ENCODE peak calls at places on chromosome 14, in five cellular contexts. One of them, this sample, is unnamed. For H3K36me3 and H3K9me3, the result is how much of the 10 kb centered on the place peaks cover.

GRCh38 chr14:54310852-54311230 is 86.0 kb upstream of the CDKN3 start:
- DNase-seq in tibial artery: no peak
- DNase-seq in K562: no peak
- DNase-seq in testis: no peak
- DNase-seq in Peyer's patch: no peak
- DNase-seq in this sample: no peak

GRCh38 chr14:29745863-29746262 is 181.8 kb downstream of the PRKD1 start:
- DNase-seq in K562: no peak
- DNase-seq in tibial artery: no peak
- DNase-seq in testis: no peak
- DNase-seq in Peyer's patch: no peak
- DNase-seq in this sample: no peak

GRCh38 chr14:61132336-61132735 is 148.8 kb downstream of the TMEM30B start:
- DNase-seq in testis: no peak
- DNase-seq in Peyer's patch: no peak
- DNase-seq in K562: no peak
- DNase-seq in tibial artery: no peak
- DNase-seq in this sample: no peak

GRCh38 chr14:76775159-76775694 is 14.0 kb downstream of the VASH1 start:
- DNase-seq in Peyer's patch: peak
- DNase-seq in K562: no peak
- DNase-seq in testis: no peak
- DNase-seq in tibial artery: peak
- DNase-seq in this sample: no peak

GRCh38 chr14:54709444-54709843 is 142.5 kb downstream of the SAMD4A start:
- DNase-seq in testis: no peak
- DNase-seq in Peyer's patch: no peak
- DNase-seq in tibial artery: no peak
- DNase-seq in K562: no peak
- DNase-seq in this sample: no peak

GRCh38 chr14:24132061-24132685 is 1.7 kb downstream of the FITM1 start:
- DNase-seq in testis: no peak
- DNase-seq in tibial artery: peak
- DNase-seq in Peyer's patch: peak
- DNase-seq in K562: no peak
- DNase-seq in this sample: no peak

GRCh38 chr14:106318700-106319099 is 792.3 kb downstream of the TMEM121 start:
- DNase-seq in testis: peak
- DNase-seq in tibial artery: no peak
- DNase-seq in Peyer's patch: peak
- DNase-seq in K562: peak
- DNase-seq in this sample: peak

GRCh38 chr14:89750909-89751502 is 203.5 kb downstream of the EFCAB11 start:
- DNase-seq in testis: no peak
- DNase-seq in K562: no peak
- DNase-seq in Peyer's patch: no peak
- DNase-seq in tibial artery: no peak
- DNase-seq in this sample: no peak

GRCh38 chr14:67623114-67623513 is 3.4 kb downstream of the ARG2 start:
- DNase-seq in K562: no peak
- DNase-seq in tibial artery: no peak
- DNase-seq in Peyer's patch: no peak
- DNase-seq in testis: no peak
- DNase-seq in this sample: no peak

GRCh38 chr14:57960946-57961792 is 95.3 kb upstream of the SLC35F4 start:
- DNase-seq in K562: no peak
- DNase-seq in testis: peak
- DNase-seq in tibial artery: no peak
- DNase-seq in Peyer's patch: no peak
- DNase-seq in this sample: no peak

GRCh38 chr14:63787995-63788946 is 60.4 kb upstream of the SGPP1 start:
- DNase-seq in tibial artery: no peak
- DNase-seq in K562: no peak
- DNase-seq in testis: no peak
- DNase-seq in Peyer's patch: no peak
- DNase-seq in this sample: no peak

GRCh38 chr14:24735984-24736630 is 102.1 kb upstream of the GZMB start:
- DNase-seq in testis: no peak
- DNase-seq in tibial artery: no peak
- DNase-seq in Peyer's patch: no peak
- DNase-seq in K562: no peak
- DNase-seq in this sample: no peak

GRCh38 chr14:30528119-30528518 is 30.8 kb upstream of the G2E3 start:
- DNase-seq in testis: no peak
- DNase-seq in tibial artery: no peak
- DNase-seq in K562: no peak
- DNase-seq in Peyer's patch: no peak
- DNase-seq in this sample: no peak

GRCh38 chr14:59160492-59160891 is 28.0 kb upstream of the DAAM1 start:
- DNase-seq in testis: no peak
- DNase-seq in K562: no peak
- DNase-seq in Peyer's patch: no peak
- DNase-seq in tibial artery: no peak
- DNase-seq in this sample: no peak

GRCh38 chr14:76497550-76498484 is 121.9 kb downstream of the ESRRB start:
- DNase-seq in K562: peak
- DNase-seq in Peyer's patch: no peak
- DNase-seq in tibial artery: no peak
- DNase-seq in testis: no peak
- DNase-seq in this sample: no peak

GRCh38 chr14:84465890-84466289 is 1064.1 kb upstream of the FLRT2 start:
- DNase-seq in tibial artery: no peak
- DNase-seq in testis: no peak
- DNase-seq in K562: no peak
- DNase-seq in Peyer's patch: no peak
- DNase-seq in this sample: no peak

GRCh38 chr14:37970696-37971095 is 237.0 kb upstream of the SSTR1 start:
- DNase-seq in Peyer's patch: no peak
- DNase-seq in tibial artery: no peak
- DNase-seq in testis: no peak
- DNase-seq in K562: no peak
- DNase-seq in this sample: no peak

GRCh38 chr14:22614240-22614799 is 16.2 kb downstream of the ABHD4 start:
- DNase-seq in tibial artery: no peak
- DNase-seq in testis: no peak
- DNase-seq in Peyer's patch: no peak
- DNase-seq in K562: no peak
- DNase-seq in this sample: no peak

GRCh38 chr14:100827751-100828447 is 2.0 kb downstream of the MEG3 start:
- DNase-seq in K562: peak
- DNase-seq in tibial artery: no peak
- DNase-seq in Peyer's patch: no peak
- DNase-seq in testis: peak
- DNase-seq in this sample: no peak

GRCh38 chr14:32327255-32327961 is 1.7 kb upstream of the AKAP6 start:
- DNase-seq in K562: no peak
- DNase-seq in testis: no peak
- DNase-seq in Peyer's patch: no peak
- DNase-seq in tibial artery: no peak
- DNase-seq in this sample: no peak

GRCh38 chr14:33986804-33987203 is 35.9 kb upstream of the EGLN3 start:
- DNase-seq in Peyer's patch: no peak
- DNase-seq in testis: no peak
- DNase-seq in K562: no peak
- DNase-seq in tibial artery: no peak
- DNase-seq in this sample: no peak

GRCh38 chr14:61342486-61342885 is 21.1 kb downstream of the PRKCH start:
- DNase-seq in tibial artery: no peak
- DNase-seq in Peyer's patch: peak
- DNase-seq in testis: no peak
- DNase-seq in K562: no peak
- DNase-seq in this sample: peak

GRCh38 chr14:54686871-54687749 is 120.2 kb downstream of the SAMD4A start:
- DNase-seq in Peyer's patch: no peak
- DNase-seq in tibial artery: no peak
- DNase-seq in testis: no peak
- DNase-seq in K562: no peak
- DNase-seq in this sample: no peak

GRCh38 chr14:35380794-35381193 is 23.8 kb downstream of the NFKBIA start:
- DNase-seq in testis: no peak
- DNase-seq in tibial artery: no peak
- DNase-seq in Peyer's patch: no peak
- DNase-seq in K562: no peak
- DNase-seq in this sample: no peak

GRCh38 chr14:77120771-77121743 is 20.5 kb downstream of the ZDHHC22 start:
- DNase-seq in K562: no peak
- DNase-seq in Peyer's patch: peak
- DNase-seq in testis: peak
- DNase-seq in tibial artery: no peak
- DNase-seq in this sample: peak

GRCh38 chr14:85599939-85600338 is 70.0 kb downstream of the FLRT2 start:
- DNase-seq in Peyer's patch: no peak
- DNase-seq in tibial artery: no peak
- DNase-seq in K562: no peak
- DNase-seq in testis: no peak
- DNase-seq in this sample: no peak

GRCh38 chr14:57747036-57747435 is 118.9 kb downstream of the SLC35F4 start:
- DNase-seq in Peyer's patch: no peak
- DNase-seq in tibial artery: no peak
- DNase-seq in testis: peak
- DNase-seq in K562: no peak
- DNase-seq in this sample: peak

GRCh38 chr14:39365354-39365753 is 66.9 kb downstream of the FBXO33 start:
- DNase-seq in testis: no peak
- DNase-seq in Peyer's patch: no peak
- DNase-seq in tibial artery: no peak
- DNase-seq in K562: no peak
- DNase-seq in this sample: no peak

GRCh38 chr14:25658988-25659387 is 609.0 kb upstream of the STXBP6 start:
- DNase-seq in K562: no peak
- DNase-seq in testis: no peak
- DNase-seq in tibial artery: no peak
- DNase-seq in Peyer's patch: no peak
- DNase-seq in this sample: no peak

GRCh38 chr14:61150851-61151250 is 130.3 kb downstream of the TMEM30B start:
- DNase-seq in K562: no peak
- DNase-seq in Peyer's patch: no peak
- DNase-seq in tibial artery: no peak
- DNase-seq in testis: no peak
- DNase-seq in this sample: no peak

GRCh38 chr14:24390696-24391468 is 7.9 kb upstream of the NYNRIN start:
- DNase-seq in K562: no peak
- DNase-seq in tibial artery: no peak
- DNase-seq in testis: no peak
- DNase-seq in Peyer's patch: no peak
- DNase-seq in this sample: no peak

GRCh38 chr14:25095784-25096390 is 45.9 kb upstream of the STXBP6 start:
- DNase-seq in K562: peak
- DNase-seq in testis: no peak
- DNase-seq in Peyer's patch: no peak
- DNase-seq in tibial artery: no peak
- DNase-seq in this sample: peak

GRCh38 chr14:82113710-82114109 is 580.1 kb upstream of the SEL1L start:
- DNase-seq in Peyer's patch: no peak
- DNase-seq in tibial artery: no peak
- DNase-seq in testis: no peak
- DNase-seq in K562: no peak
- DNase-seq in this sample: no peak

GRCh38 chr14:34568803-34569202 is 29.3 kb upstream of the EAPP start:
- DNase-seq in Peyer's patch: no peak
- DNase-seq in K562: no peak
- DNase-seq in testis: no peak
- DNase-seq in tibial artery: no peak
- DNase-seq in this sample: peak

GRCh38 chr14:90514015-90514398 is 117.2 kb downstream of the CALM1 start:
- DNase-seq in K562: no peak
- DNase-seq in Peyer's patch: no peak
- DNase-seq in testis: no peak
- DNase-seq in tibial artery: no peak
- DNase-seq in this sample: no peak

GRCh38 chr14:31268216-31268615 is 60.6 kb upstream of the HECTD1 start:
- DNase-seq in testis: no peak
- DNase-seq in tibial artery: no peak
- DNase-seq in K562: no peak
- DNase-seq in Peyer's patch: no peak
- DNase-seq in this sample: no peak

GRCh38 chr14:102951034-102951433 is 28.6 kb downstream of the AMN start:
- DNase-seq in testis: peak
- DNase-seq in Peyer's patch: no peak
- DNase-seq in tibial artery: no peak
- DNase-seq in K562: no peak
- DNase-seq in this sample: no peak
- H3K36me3 ChIP-seq in testis: under half
- H3K36me3 ChIP-seq in Peyer's patch: half or more
- H3K36me3 ChIP-seq in tibial artery: half or more
- H3K36me3 ChIP-seq in K562: under half
- H3K36me3 ChIP-seq in this sample: under half

GRCh38 chr14:96574171-96574632 is 72.0 kb downstream of the PAPOLA start:
- DNase-seq in Peyer's patch: no peak
- DNase-seq in testis: no peak
- DNase-seq in tibial artery: no peak
- DNase-seq in K562: no peak
- DNase-seq in this sample: no peak

GRCh38 chr14:96574633-96575191 is 72.5 kb downstream of the PAPOLA start:
- DNase-seq in K562: no peak
- DNase-seq in Peyer's patch: no peak
- DNase-seq in testis: no peak
- DNase-seq in tibial artery: no peak
- DNase-seq in this sample: no peak

GRCh38 chr14:96573473-96574100 is 71.4 kb downstream of the PAPOLA start:
- DNase-seq in Peyer's patch: no peak
- DNase-seq in testis: no peak
- DNase-seq in tibial artery: no peak
- DNase-seq in K562: no peak
- DNase-seq in this sample: no peak

GRCh38 chr14:96576359-96576758 is 74.2 kb downstream of the PAPOLA start:
- DNase-seq in tibial artery: no peak
- DNase-seq in K562: no peak
- DNase-seq in testis: no peak
- DNase-seq in Peyer's patch: no peak
- DNase-seq in this sample: no peak

GRCh38 chr14:96575233-96575632 is 73.1 kb downstream of the PAPOLA start:
- DNase-seq in tibial artery: no peak
- DNase-seq in K562: no peak
- DNase-seq in Peyer's patch: no peak
- DNase-seq in testis: no peak
- DNase-seq in this sample: no peak
- H3K4me3 ChIP-seq in tibial artery: no peak
- H3K4me3 ChIP-seq in K562: no peak
- H3K4me3 ChIP-seq in Peyer's patch: no peak
- H3K4me3 ChIP-seq in testis: no peak
- H3K4me3 ChIP-seq in this sample: no peak

GRCh38 chr14:80146941-80147340 is 64.4 kb downstream of the DIO2 start:
- DNase-seq in K562: no peak
- DNase-seq in tibial artery: no peak
- DNase-seq in testis: no peak
- DNase-seq in Peyer's patch: no peak
- DNase-seq in this sample: no peak
- H3K9me3 ChIP-seq in K562: under half
- H3K9me3 ChIP-seq in tibial artery: under half
- H3K9me3 ChIP-seq in testis: under half
- H3K9me3 ChIP-seq in Peyer's patch: under half
- H3K9me3 ChIP-seq in this sample: under half

GRCh38 chr14:50734950-50735697 is 67.0 kb upstream of the SAV1 start:
- DNase-seq in Peyer's patch: no peak
- DNase-seq in testis: no peak
- DNase-seq in K562: no peak
- DNase-seq in tibial artery: no peak
- DNase-seq in this sample: no peak
- H3K36me3 ChIP-seq in Peyer's patch: half or more
- H3K36me3 ChIP-seq in testis: under half
- H3K36me3 ChIP-seq in K562: under half
- H3K36me3 ChIP-seq in tibial artery: under half
- H3K36me3 ChIP-seq in this sample: under half